ENCODE peak calls at places on chromosomes 6 and 20, in ten cellular contexts. P is esophagus squamous epithelium; O is CD8-positive, alpha-beta memory T cell; B is A549; K is GM23338; L is Peyer's patch; Y is IMR-90; R is sigmoid colon; E is pancreas; Q is fibroblast of lung. C is an unnamed sample. For H3K4me1, the result is how much of the 10 kb centered on the place peaks cover.

GRCh38 chr6:34791164-34791841 is 580 bp upstream of the BLTP3A start:
- DNase-seq in P (no peak), O (peak), B (peak), K (peak), L (peak), Y (peak), R (peak), E (peak), Q (peak), C (peak)

GRCh38 chr6:147508073-147508870 is at the start of gene SAMD5:
- DNase-seq in P (no peak), O (no peak), B (peak), K (peak), L (no peak), Y (peak), R (peak), E (peak), Q (peak), C (no peak)

GRCh38 chr6:37785688-37786270 is 33.7 kb upstream of the ZFAND3 start:
- DNase-seq in P (no peak), O (no peak), B (no peak), K (no peak), L (no peak), Y (no peak), R (no peak), E (no peak), Q (peak), C (no peak)

GRCh38 chr6:43263314-43264178 is 20.3 kb downstream of the TTBK1 start:
- DNase-seq in P (peak), O (peak), B (peak), K (peak), L (peak), Y (peak), R (peak), E (peak), Q (peak), C (peak)

GRCh38 chr6:170188571-170189001 is 102.3 kb downstream of the DLL1 start:
- DNase-seq in P (no peak), O (no peak), B (no peak), K (no peak), L (no peak), Y (no peak), R (no peak), E (no peak), Q (no peak), C (no peak)

GRCh38 chr20:45919536-45919933 is 7.6 kb upstream of the PLTP start:
- DNase-seq in P (no peak), O (no peak), B (no peak), K (no peak), L (no peak), Y (peak), R (peak), E (no peak), Q (peak), C (no peak)

GRCh38 chr20:25491446-25492038 is 84.1 kb downstream of the GINS1 start:
- DNase-seq in P (no peak), O (no peak), B (no peak), K (no peak), L (no peak), Y (no peak), R (no peak), E (no peak), Q (no peak), C (no peak)

GRCh38 chr6:170152111-170152926 is 138.6 kb downstream of the DLL1 start:
- DNase-seq in P (no peak), O (no peak), B (no peak), K (no peak), L (no peak), Y (no peak), R (no peak), E (no peak), Q (no peak), C (no peak)

GRCh38 chr20:58890454-58891075 is 38.0 kb downstream of the GNAS start:
- DNase-seq in P (no peak), O (peak), B (peak), K (peak), L (peak), Y (peak), R (peak), E (peak), Q (peak), C (peak)

GRCh38 chr6:42550277-42550676 is 13.6 kb upstream of the UBR2 start:
- DNase-seq in P (no peak), O (no peak), B (no peak), K (no peak), L (no peak), Y (no peak), R (no peak), E (no peak), Q (peak), C (no peak)

GRCh38 chr6:98808522-98809210 is 25.7 kb upstream of the POU3F2 start:
- DNase-seq in P (no peak), O (no peak), B (no peak), K (no peak), L (no peak), Y (no peak), R (no peak), E (no peak), Q (no peak), C (no peak)

GRCh38 chr6:43992126-43992663 is 135.1 kb downstream of the MRPL14 start:
- DNase-seq in P (no peak), O (no peak), B (no peak), K (no peak), L (no peak), Y (no peak), R (peak), E (peak), Q (no peak), C (no peak)

GRCh38 chr6:114364295-114364694 is 21.5 kb upstream of the HS3ST5 start:
- DNase-seq in P (no peak), O (no peak), B (peak), K (peak), L (no peak), Y (peak), R (no peak), E (no peak), Q (peak), C (no peak)

GRCh38 chr20:953742-954141 is 37.6 kb upstream of the ANGPT4 start:
- DNase-seq in P (no peak), O (no peak), B (peak), K (peak), L (no peak), Y (no peak), R (peak), E (no peak), Q (no peak), C (no peak)

GRCh38 chr6:145178391-145178790 is 556.9 kb downstream of the EPM2A start:
- DNase-seq in P (no peak), O (no peak), B (no peak), K (no peak), L (no peak), Y (no peak), R (no peak), E (no peak), Q (no peak), C (no peak)

GRCh38 chr20:38600057-38600456 is 1.6 kb upstream of the ARHGAP40 start:
- DNase-seq in P (no peak), O (no peak), B (no peak), K (no peak), L (no peak), Y (no peak), R (no peak), E (no peak), Q (no peak), C (no peak)

GRCh38 chr20:38602185-38602581 is 574 bp downstream of the ARHGAP40 start:
- DNase-seq in P (no peak), O (no peak), B (no peak), K (peak), L (no peak), Y (no peak), R (no peak), E (no peak), Q (no peak), C (no peak)

GRCh38 chr20:38601216-38602184 is at the start of gene ARHGAP40:
- DNase-seq in P (no peak), O (no peak), B (no peak), K (peak), L (no peak), Y (no peak), R (no peak), E (no peak), Q (no peak), C (no peak)

GRCh38 chr20:38603286-38603685 is 1.7 kb downstream of the ARHGAP40 start:
- DNase-seq in P (no peak), O (no peak), B (no peak), K (no peak), L (no peak), Y (no peak), R (no peak), E (no peak), Q (no peak), C (no peak)

DNA sequence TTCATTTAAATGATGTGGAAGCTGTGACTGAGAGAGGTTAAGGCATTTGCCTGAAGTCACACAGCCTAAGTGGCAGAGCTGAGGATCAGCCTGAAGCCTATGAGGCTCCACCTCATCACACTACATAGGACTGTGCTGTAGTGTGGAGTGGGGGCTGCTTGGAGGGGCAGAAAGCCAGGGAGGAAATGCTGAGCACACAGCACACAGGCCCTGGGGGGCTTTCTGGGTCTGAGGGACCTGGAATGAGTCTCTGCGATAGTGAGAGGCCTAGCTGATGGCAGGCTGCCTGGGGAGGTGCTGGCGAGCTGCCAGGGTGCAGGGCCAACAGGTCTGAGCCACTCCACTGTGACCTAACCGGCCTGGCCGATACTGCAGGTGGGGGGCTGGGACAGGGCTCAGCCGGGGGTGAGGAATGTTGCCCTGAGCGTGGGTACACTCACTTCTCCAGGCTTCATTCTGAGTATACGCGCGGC is 2.2 kb upstream of the ARHGAP40 start:
- DNase-seq in P (no peak), O (no peak), B (no peak), K (no peak), L (no peak), Y (no peak), R (no peak), E (peak), Q (no peak), C (no peak)
- H3K27ac ChIP-seq in P (no peak), O (no peak), B (peak), K (no peak), L (no peak), Y (no peak), R (no peak), E (peak), Q (no peak), C (no peak)

GRCh38 chr6:2899596-2899995 is 3.5 kb downstream of the SERPINB9 start:
- DNase-seq in P (no peak), O (no peak), B (no peak), K (no peak), L (no peak), Y (no peak), R (no peak), E (no peak), Q (no peak), C (no peak)

GRCh38 chr6:2902470-2902762 is 693 bp downstream of the SERPINB9 start:
- DNase-seq in P (no peak), O (no peak), B (no peak), K (no peak), L (no peak), Y (peak), R (no peak), E (no peak), Q (peak), C (no peak)

GRCh38 chr6:2896741-2897140 is 6.4 kb downstream of the SERPINB9 start:
- DNase-seq in P (no peak), O (no peak), B (no peak), K (no peak), L (no peak), Y (no peak), R (no peak), E (no peak), Q (no peak), C (no peak)

GRCh38 chr6:2900821-2901644 is 2.1 kb downstream of the SERPINB9 start:
- DNase-seq in P (no peak), O (no peak), B (no peak), K (no peak), L (no peak), Y (no peak), R (no peak), E (no peak), Q (peak), C (no peak)

GRCh38 chr6:2900221-2900807 is 2.8 kb downstream of the SERPINB9 start:
- DNase-seq in P (no peak), O (no peak), B (no peak), K (no peak), L (no peak), Y (no peak), R (no peak), E (no peak), Q (no peak), C (no peak)
- H3K4me1 ChIP-seq in P (under half), O (half or more), B (under half), K (under half), L (under half), Y (under half), R (under half), E (under half), Q (under half), C (half or more)

DNA sequence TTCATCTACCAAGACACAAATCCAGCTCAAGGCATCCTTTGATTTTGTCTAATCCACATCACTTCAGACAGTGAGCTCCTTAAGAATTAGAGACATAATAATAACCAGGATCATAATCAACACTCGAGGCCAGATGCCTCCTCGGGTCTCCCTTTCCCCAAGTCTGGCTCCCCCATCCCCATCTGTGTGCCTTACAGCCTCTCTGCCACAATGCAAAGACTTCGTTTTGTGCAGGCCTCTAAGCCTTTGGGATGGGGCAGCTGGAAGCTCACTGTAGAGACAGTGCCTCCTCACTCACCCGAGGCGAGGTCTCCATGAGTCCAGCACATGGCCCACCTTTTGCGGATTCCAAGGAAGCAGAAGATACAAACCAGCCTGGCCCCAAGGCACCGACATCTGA is 30.3 kb downstream of the LRFN2 start:
- DNase-seq in P (no peak), O (no peak), B (no peak), K (no peak), L (no peak), Y (no peak), R (no peak), E (no peak), Q (no peak), C (no peak)
- H3K4me3 ChIP-seq in P (no peak), O (no peak), B (no peak), K (no peak), L (no peak), Y (no peak), R (no peak), E (no peak), Q (no peak), C (no peak)

DNA sequence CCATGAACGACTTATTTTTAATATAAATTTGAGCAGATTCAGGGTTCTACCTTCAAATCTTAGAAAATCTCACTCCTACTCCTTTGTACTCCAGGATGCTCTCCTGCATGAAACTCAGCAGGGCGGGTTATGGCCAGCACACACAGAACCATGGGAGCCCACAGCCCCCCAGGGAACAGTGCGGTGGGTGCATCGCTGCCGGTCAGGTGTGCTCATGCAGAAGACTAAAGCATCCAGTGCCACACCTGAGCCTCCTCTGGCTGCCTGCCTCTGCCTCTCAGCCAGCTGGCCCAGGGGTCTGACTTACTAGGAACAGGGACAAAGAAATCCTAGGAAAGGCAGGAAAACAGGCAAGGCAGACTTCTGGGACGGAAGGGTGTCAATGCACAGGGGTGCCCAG is 31.8 kb downstream of the EZR start:
- DNase-seq in P (no peak), O (no peak), B (no peak), K (no peak), L (peak), Y (no peak), R (no peak), E (peak), Q (no peak), C (no peak)
- H3K27ac ChIP-seq in P (peak), O (no peak), B (no peak), K (peak), L (peak), Y (no peak), R (no peak), E (no peak), Q (no peak), C (no peak)

GRCh38 chr6:14948586-14949245 is 297.2 kb upstream of the JARID2 start:
- DNase-seq in P (no peak), O (no peak), B (no peak), K (no peak), L (no peak), Y (no peak), R (no peak), E (no peak), Q (no peak), C (no peak)

GRCh38 chr6:14950103-14950969 is 295.5 kb upstream of the JARID2 start:
- DNase-seq in P (no peak), O (no peak), B (no peak), K (no peak), L (no peak), Y (no peak), R (no peak), E (no peak), Q (no peak), C (peak)

GRCh38 chr6:14951704-14952103 is 294.2 kb upstream of the JARID2 start:
- DNase-seq in P (no peak), O (no peak), B (no peak), K (no peak), L (no peak), Y (no peak), R (no peak), E (no peak), Q (no peak), C (no peak)

GRCh38 chr6:14953806-14954205 is 292.1 kb upstream of the JARID2 start:
- DNase-seq in P (no peak), O (no peak), B (no peak), K (no peak), L (no peak), Y (no peak), R (no peak), E (no peak), Q (no peak), C (no peak)

DNA sequence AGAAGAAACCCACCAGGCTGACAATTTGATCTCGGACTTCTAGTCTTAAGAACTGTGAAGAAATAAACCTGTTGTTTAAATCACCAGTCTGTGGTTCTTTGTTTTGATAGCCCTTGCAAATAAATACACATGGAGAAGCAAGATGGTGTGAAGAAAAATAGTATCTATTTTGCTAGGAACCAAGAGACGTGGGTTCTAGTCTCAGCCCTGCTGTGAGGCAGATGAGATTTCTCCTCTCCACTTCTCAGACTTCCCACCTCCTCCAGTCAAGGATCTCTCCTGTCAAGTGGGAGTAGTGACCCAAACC is 294.9 kb upstream of the JARID2 start:
- DNase-seq in P (no peak), O (no peak), B (no peak), K (no peak), L (no peak), Y (no peak), R (no peak), E (no peak), Q (no peak), C (no peak)
- H3K4me1 ChIP-seq in P (under half), O (under half), B (under half), K (under half), L (under half), Y (under half), R (under half), E (under half), Q (under half), C (under half)

GRCh38 chr6:1622851-1623768 is 13.4 kb downstream of the FOXC1 start:
- DNase-seq in P (no peak), O (no peak), B (no peak), K (peak), L (no peak), Y (no peak), R (peak), E (no peak), Q (no peak), C (no peak)

GRCh38 chr6:1623769-1624070 is 14.0 kb downstream of the FOXC1 start:
- DNase-seq in P (no peak), O (no peak), B (no peak), K (no peak), L (no peak), Y (no peak), R (no peak), E (no peak), Q (no peak), C (no peak)

GRCh38 chr6:1624848-1625341 is 15.2 kb downstream of the FOXC1 start:
- DNase-seq in P (no peak), O (no peak), B (no peak), K (peak), L (no peak), Y (peak), R (no peak), E (peak), Q (peak), C (no peak)

GRCh38 chr6:1625352-1625773 is 15.6 kb downstream of the FOXC1 start:
- DNase-seq in P (no peak), O (no peak), B (no peak), K (no peak), L (no peak), Y (peak), R (no peak), E (peak), Q (peak), C (no peak)

GRCh38 chr6:1624071-1624847 is 14.5 kb downstream of the FOXC1 start:
- DNase-seq in P (no peak), O (no peak), B (no peak), K (peak), L (no peak), Y (no peak), R (peak), E (peak), Q (no peak), C (no peak)
- H3K4me3 ChIP-seq in P (peak), O (no peak), B (peak), K (peak), L (peak), Y (peak), R (peak), E (no peak), Q (peak), C (no peak)

GRCh38 chr20:23150304-23151007 is 64.3 kb upstream of the CD93 start:
- DNase-seq in P (no peak), O (no peak), B (no peak), K (no peak), L (no peak), Y (no peak), R (peak), E (no peak), Q (no peak), C (no peak)
- H3K27ac ChIP-seq in P (peak), O (peak), B (no peak), K (no peak), L (no peak), Y (no peak), R (no peak), E (no peak), Q (no peak), C (no peak)

DNA sequence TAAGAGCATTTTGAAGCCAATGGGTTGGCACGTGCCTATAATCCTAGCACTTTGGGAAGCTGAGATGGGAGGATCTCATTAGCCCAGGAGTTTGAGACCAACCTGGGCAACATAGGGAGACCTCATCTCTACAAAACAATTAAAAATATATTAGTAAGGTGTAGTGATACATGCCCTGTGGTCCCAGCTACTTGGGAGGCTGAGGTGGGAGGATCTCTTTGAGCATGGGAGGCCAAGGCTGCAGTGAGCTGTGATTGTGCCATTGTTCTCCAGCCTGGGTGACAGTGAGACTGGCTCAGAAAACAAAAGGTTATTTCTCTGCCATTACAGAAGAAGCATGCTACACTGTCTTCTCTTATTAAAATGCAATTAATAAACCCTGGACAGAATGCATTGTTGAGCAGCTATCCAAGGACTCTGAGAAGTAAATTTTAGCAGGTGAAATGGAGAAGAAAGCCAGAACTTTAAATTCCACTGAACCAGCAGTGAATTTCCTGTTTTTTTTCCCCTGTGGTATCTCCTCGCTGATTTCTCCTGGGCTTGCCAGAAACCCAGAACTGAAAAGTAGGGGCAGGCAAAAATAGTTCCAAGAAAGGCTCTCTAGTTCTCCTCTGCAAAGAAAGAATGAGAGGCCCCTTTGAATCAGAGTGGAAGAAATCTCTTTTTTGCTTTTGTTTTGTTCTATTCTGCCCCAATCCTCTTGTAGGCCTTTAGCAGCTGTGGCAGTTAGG is 8.4 kb downstream of the AMD1 start:
- DNase-seq in P (no peak), O (no peak), B (no peak), K (no peak), L (no peak), Y (no peak), R (no peak), E (no peak), Q (no peak), C (no peak)
- H3K4me1 ChIP-seq in P (under half), O (half or more), B (half or more), K (half or more), L (half or more), Y (under half), R (half or more), E (under half), Q (under half), C (half or more)

C was measured in Karpas-422.